ENCODE peak calls at places on chromosomes 1 and 21, in seven cellular contexts. I is cardiac fibroblast; M is mesendoderm; G is GM12865; F is Panc1; S is coronary artery; Y is activated naive CD8-positive, alpha-beta T cell treated with anti-CD3 and anti-CD28 coated beads, Interleukin-2, amount 50 U/mL, for 24 hours. H is an unnamed sample.

GRCh38 chr21:44531606-44532128 is 8.3 kb downstream of the KRTAP10-1 start:
- DNase-seq in I (no peak), M (no peak), G (no peak), F (no peak), S (no peak), Y (no peak), H (no peak)

GRCh38 chr1:109438798-109439297 is 12.6 kb upstream of the PSMA5 start:
- DNase-seq in I (peak; percentile 84), M (no peak), G (peak; percentile 47), F (peak; percentile 10), S (no peak), Y (no peak), H (peak; percentile 24)

GRCh38 chr1:28737245-28738137 is 751 bp downstream of the YTHDF2 start:
- DNase-seq in I (peak; percentile 54), M (peak; percentile 89), G (peak; percentile 65), F (no peak), S (no peak), Y (peak; percentile 63), H (peak; percentile 42)

GRCh38 chr1:218925777-218926176 is 247.9 kb upstream of the LYPLAL1 start:
- DNase-seq in I (no peak), M (no peak), G (no peak), F (no peak), S (no peak), Y (no peak), H (no peak)

GRCh38 chr21:40760811-40761210 is 86.1 kb downstream of the DSCAM start:
- DNase-seq in I (no peak), M (no peak), G (no peak), F (no peak), S (peak; percentile 29), Y (no peak), H (no peak)

GRCh38 chr1:192702212-192702993 is 66.5 kb downstream of the RGS13 start:
- DNase-seq in I (peak; percentile 43), M (peak; percentile 42), G (no peak), F (no peak), S (no peak), Y (no peak), H (peak; percentile 33)

GRCh38 chr21:42063206-42063577 is 7.9 kb upstream of the UMODL1 start:
- DNase-seq in I (no peak), M (no peak), G (peak; percentile 74), F (no peak), S (no peak), Y (peak; percentile 14), H (no peak)

GRCh38 chr1:165928075-165928731 is 100.8 kb downstream of the UCK2 start:
- DNase-seq in I (peak; percentile 57), M (peak; percentile 69), G (peak; percentile 77), F (no peak), S (no peak), Y (peak; percentile 57), H (peak; percentile 55)

GRCh38 chr21:38721983-38722382 is 83.7 kb upstream of the ETS2 start:
- DNase-seq in I (peak; percentile 41), M (no peak), G (no peak), F (no peak), S (no peak), Y (no peak), H (peak; percentile 21)

GRCh38 chr1:15962176-15962575 is 13.7 kb downstream of the ZBTB17 start:
- DNase-seq in I (no peak), M (no peak), G (no peak), F (no peak), S (no peak), Y (no peak), H (no peak)

GRCh38 chr1:208233546-208233945 is 10.6 kb downstream of the PLXNA2 start:
- DNase-seq in I (no peak), M (peak; percentile 87), G (no peak), F (no peak), S (no peak), Y (no peak), H (no peak)

GRCh38 chr1:19735419-19736127 is 64.1 kb downstream of the TMCO4 start:
- DNase-seq in I (peak; percentile 93), M (no peak), G (no peak), F (no peak), S (no peak), Y (no peak), H (peak; percentile 19)